ENCODE peak calls at places on chromosomes 5 and 9, in seven cellular contexts. I, L, K, Q, M, R and Y are unnamed samples.

GRCh38 chr5:3336666-3337065 is 259.0 kb upstream of the IRX1 start:
- DNase-seq in I (no peak), L (no peak), K (no peak), Q (no peak), M (no peak), R (no peak), Y (no peak)

GRCh38 chr5:139226131-139226530 is 28.0 kb upstream of the SIL1 start:
- DNase-seq in I (no peak), L (no peak), K (no peak), Q (peak), M (no peak), R (no peak), Y (no peak)

GRCh38 chr5:89211836-89212235 is 328.9 kb upstream of the MEF2C start:
- DNase-seq in I (peak), L (no peak), K (no peak), Q (no peak), M (peak), R (no peak), Y (peak)

GRCh38 chr5:89034588-89034987 is 151.6 kb upstream of the MEF2C start:
- DNase-seq in I (peak), L (no peak), K (no peak), Q (no peak), M (peak), R (no peak), Y (peak)

GRCh38 chr9:18658764-18659705 is 185.1 kb downstream of the ADAMTSL1 start:
- DNase-seq in I (peak), L (no peak), K (no peak), Q (no peak), M (peak), R (no peak), Y (no peak)

GRCh38 chr9:129176786-129177442 is 1.1 kb downstream of the IER5L start:
- DNase-seq in I (peak), L (peak), K (no peak), Q (no peak), M (peak), R (no peak), Y (peak)

GRCh38 chr9:3367185-3367584 is 158.6 kb downstream of the RFX3 start:
- DNase-seq in I (no peak), L (no peak), K (no peak), Q (peak), M (no peak), R (peak), Y (peak)

GRCh38 chr9:14127656-14128055 is 186.3 kb downstream of the NFIB start:
- DNase-seq in I (peak), L (no peak), K (no peak), Q (no peak), M (no peak), R (no peak), Y (no peak)

GRCh38 chr5:157312492-157312891 is 46.6 kb downstream of the CYFIP2 start:
- DNase-seq in I (peak), L (peak), K (no peak), Q (peak), M (peak), R (peak), Y (peak)

GRCh38 chr5:31811210-31811609 is 172.3 kb downstream of the PDZD2 start:
- DNase-seq in I (peak), L (no peak), K (no peak), Q (peak), M (peak), R (no peak), Y (peak)

GRCh38 chr5:131163315-131164119 is 1.5 kb downstream of the HINT1 start:
- DNase-seq in I (peak), L (no peak), K (no peak), Q (peak), M (peak), R (no peak), Y (peak)

GRCh38 chr9:82406714-82407113 is 418.1 kb downstream of the SPATA31D1 start:
- DNase-seq in I (no peak), L (no peak), K (no peak), Q (no peak), M (no peak), R (no peak), Y (no peak)

GRCh38 chr5:135398160-135398854 is 724 bp downstream of the MACROH2A1 start:
- DNase-seq in I (no peak), L (peak), K (no peak), Q (peak), M (peak), R (peak), Y (peak)

GRCh38 chr9:127907867-127908659 is 8.7 kb upstream of the ST6GALNAC6 start:
- DNase-seq in I (no peak), L (no peak), K (no peak), Q (no peak), M (no peak), R (no peak), Y (no peak)

GRCh38 chr5:171616002-171616780 is 169.4 kb upstream of the SMIM23 start:
- DNase-seq in I (no peak), L (no peak), K (no peak), Q (peak), M (no peak), R (no peak), Y (no peak)

GRCh38 chr5:73853091-73853490 is 227.1 kb downstream of the ARHGEF28 start:
- DNase-seq in I (peak), L (no peak), K (no peak), Q (peak), M (peak), R (no peak), Y (peak)

GRCh38 chr5:57231607-57232006 is 57.7 kb downstream of the GPBP1 start:
- DNase-seq in I (peak), L (no peak), K (no peak), Q (no peak), M (no peak), R (no peak), Y (no peak)

GRCh38 chr5:56359809-56360685 is 126.9 kb upstream of the ANKRD55 start:
- DNase-seq in I (peak), L (no peak), K (no peak), Q (no peak), M (no peak), R (no peak), Y (no peak)

GRCh38 chr9:129866373-129867137 is 31.3 kb downstream of the USP20 start:
- DNase-seq in I (no peak), L (no peak), K (no peak), Q (no peak), M (no peak), R (no peak), Y (no peak)

GRCh38 chr9:95037789-95038521 is 279.6 kb downstream of the FANCC start:
- DNase-seq in I (no peak), L (no peak), K (no peak), Q (no peak), M (peak), R (no peak), Y (no peak)

GRCh38 chr5:153456993-153457392 is 33.5 kb upstream of the GRIA1 start:
- DNase-seq in I (no peak), L (no peak), K (no peak), Q (no peak), M (no peak), R (no peak), Y (no peak)

GRCh38 chr9:84371737-84372136 is 31.2 kb upstream of the SLC28A3 start:
- DNase-seq in I (peak), L (no peak), K (no peak), Q (no peak), M (peak), R (no peak), Y (peak)

GRCh38 chr9:90546200-90546599 is 96.4 kb downstream of the DIRAS2 start:
- DNase-seq in I (peak), L (no peak), K (no peak), Q (peak), M (peak), R (peak), Y (peak)

GRCh38 chr5:33827885-33828284 is 63.9 kb downstream of the ADAMTS12 start:
- DNase-seq in I (no peak), L (no peak), K (no peak), Q (no peak), M (no peak), R (no peak), Y (no peak)

GRCh38 chr5:144864113-144864512 is 693.4 kb downstream of the KCTD16 start:
- DNase-seq in I (no peak), L (no peak), K (no peak), Q (no peak), M (no peak), R (no peak), Y (no peak)

GRCh38 chr5:159184858-159185381 is 24.4 kb downstream of the RNF145 start:
- DNase-seq in I (peak), L (no peak), K (no peak), Q (peak), M (peak), R (no peak), Y (peak)

DNA sequence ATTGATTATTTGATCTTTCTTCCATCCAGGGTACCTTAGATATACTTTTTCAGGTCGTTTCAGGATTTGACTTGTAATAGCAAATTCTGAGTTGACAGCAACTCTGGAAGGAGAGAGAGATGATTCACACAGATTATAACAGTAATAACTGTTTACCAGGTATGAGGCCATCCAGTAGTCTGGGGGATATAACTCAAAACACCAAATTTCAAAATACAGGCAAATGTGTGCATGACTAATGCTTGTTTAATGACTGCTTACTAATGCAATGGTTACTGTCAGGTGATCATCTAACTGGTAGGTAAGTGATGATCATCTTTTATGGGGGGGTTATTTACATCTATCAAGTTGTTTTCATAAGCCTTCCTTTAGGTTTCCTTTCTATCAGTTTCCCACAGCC is 412.3 kb downstream of the MAT2B start:
- DNase-seq in I (peak), L (no peak), K (no peak), Q (no peak), M (no peak), R (no peak), Y (no peak)
- H3K18ac ChIP-seq in I (no peak), L (no peak), K (no peak), Q (no peak), M (no peak), R (no peak), Y (no peak)

GRCh38 chr5:113871972-113872371 is 358.5 kb downstream of the YTHDC2 start:
- DNase-seq in I (no peak), L (no peak), K (no peak), Q (no peak), M (no peak), R (no peak), Y (no peak)
- H3K18ac ChIP-seq in I (no peak), L (no peak), K (no peak), Q (no peak), M (no peak), R (no peak), Y (no peak)

GRCh38 chr5:133159543-133159942 is 107.7 kb downstream of the HSPA4 start:
- DNase-seq in I (no peak), L (no peak), K (no peak), Q (no peak), M (no peak), R (no peak), Y (no peak)

GRCh38 chr5:133164759-133165158 is 112.9 kb downstream of the HSPA4 start:
- DNase-seq in I (no peak), L (no peak), K (no peak), Q (no peak), M (no peak), R (no peak), Y (no peak)

DNA sequence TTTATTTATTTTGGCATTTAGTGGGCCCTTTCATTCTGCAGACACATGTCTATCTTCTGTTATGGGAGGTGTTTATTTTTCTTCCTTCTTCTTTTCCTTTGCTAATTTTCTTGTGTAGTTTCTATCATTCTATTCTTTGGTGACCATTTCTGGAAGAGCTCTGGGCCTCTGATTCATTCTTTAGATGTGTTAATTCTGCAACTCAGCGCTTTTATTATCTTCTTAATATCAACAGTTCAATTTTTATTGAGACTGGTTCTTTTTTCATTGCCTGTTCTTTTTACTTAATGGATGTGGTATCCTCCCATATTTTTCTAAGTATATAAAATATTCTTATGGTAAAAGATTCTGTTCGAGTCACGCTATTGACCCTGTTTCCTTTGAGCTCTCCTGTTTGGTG is 112.0 kb downstream of the HSPA4 start:
- DNase-seq in I (no peak), L (no peak), K (no peak), Q (no peak), M (no peak), R (no peak), Y (no peak)
- H3K18ac ChIP-seq in I (no peak), L (no peak), K (no peak), Q (no peak), M (no peak), R (no peak), Y (no peak)

DNA sequence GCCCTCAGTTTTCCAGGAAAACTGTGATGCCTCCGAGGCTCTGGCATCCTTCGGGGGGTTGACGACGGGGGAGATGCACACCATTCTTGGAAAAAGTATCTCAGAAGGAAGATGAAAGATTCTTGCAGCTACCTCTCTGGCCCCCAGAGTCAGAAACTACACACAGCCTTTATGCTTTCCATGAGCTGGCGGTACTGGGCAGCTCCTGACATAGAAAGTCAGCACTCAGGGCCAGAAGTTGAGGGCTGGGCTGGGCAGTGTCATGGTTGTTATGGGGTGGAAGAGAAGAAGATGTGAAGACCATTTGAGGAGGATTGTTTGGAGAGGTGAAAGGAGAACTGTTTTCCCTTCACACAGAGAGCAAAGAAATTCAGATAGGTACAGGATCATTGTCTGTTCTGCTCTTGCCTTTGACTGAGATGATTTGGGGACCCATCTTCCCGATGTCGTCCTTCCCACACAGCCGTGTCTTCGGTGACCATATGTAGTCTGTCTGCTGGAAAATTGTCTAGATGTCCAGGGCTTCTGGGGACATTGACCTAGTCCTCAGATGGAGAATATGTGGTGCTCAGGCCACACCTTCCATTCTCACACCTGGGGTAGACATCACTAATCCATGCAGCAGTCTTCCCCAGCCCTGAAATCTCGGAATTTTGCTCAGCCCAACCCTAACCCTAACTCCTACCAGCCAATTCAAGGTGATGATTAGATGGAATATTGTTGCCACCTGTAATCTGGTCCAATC is 237.1 kb downstream of the CACNA1B start:
- DNase-seq in I (no peak), L (peak), K (no peak), Q (no peak), M (no peak), R (no peak), Y (no peak)
- H3K18ac ChIP-seq in I (no peak), L (no peak), K (no peak), Q (no peak), M (no peak), R (no peak), Y (no peak)

DNA sequence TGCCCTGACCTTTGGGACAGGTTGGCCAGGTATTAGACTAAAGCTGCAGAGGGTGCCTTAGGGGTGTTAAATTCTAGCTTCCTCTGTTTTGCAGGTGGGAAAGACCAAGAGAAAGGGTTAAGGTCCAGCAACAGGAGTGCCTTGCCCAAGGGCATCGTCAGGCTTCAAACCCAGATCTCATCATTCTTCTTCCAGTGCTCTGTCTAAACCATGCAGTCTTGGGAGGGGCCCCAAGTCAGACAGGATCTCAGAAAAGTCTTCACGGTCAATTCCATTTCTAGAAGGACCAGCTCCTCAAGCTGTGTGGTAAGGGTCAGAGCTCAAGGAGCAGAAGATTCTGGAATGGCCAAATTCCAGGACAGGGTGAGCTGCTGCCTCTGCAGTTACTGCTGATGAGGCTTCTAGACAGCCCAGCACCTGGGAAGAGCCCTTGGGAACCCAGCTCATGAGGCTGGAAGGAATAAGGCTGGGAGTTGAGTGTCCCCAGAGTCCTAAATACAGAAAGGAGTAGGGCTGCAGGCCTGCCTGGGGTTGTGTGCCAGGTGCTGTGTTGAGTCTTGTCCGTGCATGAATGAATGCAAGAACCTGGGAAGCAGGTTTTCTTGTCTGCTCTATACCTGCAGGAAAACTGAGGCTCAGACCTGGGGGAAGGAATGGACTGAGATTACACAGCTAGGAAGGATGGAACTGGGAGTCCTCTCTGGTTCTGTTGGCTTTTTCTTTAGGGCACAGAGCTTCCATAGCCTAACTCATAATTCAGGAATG is 69.3 kb downstream of the WWC1 start:
- DNase-seq in I (no peak), L (no peak), K (no peak), Q (no peak), M (peak), R (no peak), Y (no peak)
- H3K18ac ChIP-seq in I (no peak), L (no peak), K (no peak), Q (no peak), M (peak), R (no peak), Y (no peak)

GRCh38 chr9:86943871-86944240 is 3.5 kb downstream of the GAS1 start:
- DNase-seq in I (no peak), L (no peak), K (no peak), Q (no peak), M (no peak), R (no peak), Y (no peak)
- H3K18ac ChIP-seq in I (no peak), L (no peak), K (no peak), Q (no peak), M (no peak), R (no peak), Y (no peak)